ENCODE peak calls at places on chromosomes 2 and 18, in eight cellular contexts. S is tibial artery, P is mammary epithelial cell, J is uterus, Q is mesendoderm, T is Peyer's patch, Y is neuronal stem cell, B is lung. I is an unnamed sample.

GRCh38 chr2:24334245-24334633 is 26.1 kb downstream of the ITSN2 start:
- DNase-seq in S (peak; percentile 32), P (no peak), J (no peak), Q (no peak), T (no peak), Y (no peak), B (peak; percentile 74), I (no peak)

GRCh38 chr2:217625475-217626245 is 377.1 kb downstream of the TNS1 start:
- DNase-seq in S (no peak), P (no peak), J (peak; percentile 72), Q (no peak), T (no peak), Y (no peak), B (no peak), I (no peak)

GRCh38 chr2:144514731-144515424 is 5.0 kb downstream of the ZEB2 start:
- DNase-seq in S (no peak), P (no peak), J (no peak), Q (no peak), T (no peak), Y (no peak), B (no peak), I (no peak)

GRCh38 chr18:37270046-37270665 is 295.4 kb downstream of the CELF4 start:
- DNase-seq in S (no peak), P (peak; percentile 36), J (no peak), Q (peak; percentile 53), T (no peak), Y (peak; percentile 89), B (peak; percentile 36), I (no peak)

GRCh38 chr2:11891028-11891427 is 144.6 kb downstream of the LPIN1 start:
- DNase-seq in S (no peak), P (no peak), J (no peak), Q (no peak), T (no peak), Y (no peak), B (peak; percentile 25), I (no peak)

GRCh38 chr18:79507076-79507545 is 111.4 kb downstream of the NFATC1 start:
- DNase-seq in S (peak; percentile 72), P (no peak), J (peak; percentile 63), Q (no peak), T (peak; percentile 59), Y (no peak), B (peak; percentile 55), I (peak; percentile 91)

GRCh38 chr2:235238537-235238936 is 255.3 kb upstream of the AGAP1 start:
- DNase-seq in S (peak; percentile 24), P (no peak), J (peak; percentile 30), Q (no peak), T (no peak), Y (no peak), B (peak; percentile 63), I (peak; percentile 71)

GRCh38 chr2:160667811-160668210 is 174.2 kb upstream of the RBMS1 start:
- DNase-seq in S (no peak), P (no peak), J (no peak), Q (no peak), T (no peak), Y (no peak), B (no peak), I (no peak)

GRCh38 chr2:239111401-239112100 is 263.7 kb downstream of the TWIST2 start:
- DNase-seq in S (no peak), P (no peak), J (no peak), Q (no peak), T (no peak), Y (no peak), B (no peak), I (no peak)

GRCh38 chr2:133791191-133791590 is 222.9 kb upstream of the NCKAP5 start:
- DNase-seq in S (no peak), P (no peak), J (no peak), Q (peak; percentile 65), T (no peak), Y (no peak), B (no peak), I (no peak)

GRCh38 chr2:160583823-160584537 is 90.4 kb upstream of the RBMS1 start:
- DNase-seq in S (no peak), P (no peak), J (no peak), Q (peak; percentile 36), T (no peak), Y (no peak), B (no peak), I (no peak)

GRCh38 chr18:14914771-14915170 is 166.8 kb downstream of the ANKRD30B start:
- DNase-seq in S (no peak), P (peak; percentile 3), J (no peak), Q (no peak), T (no peak), Y (no peak), B (no peak), I (no peak)

GRCh38 chr2:171158036-171158789 is 2.5 kb downstream of the TLK1 start:
- DNase-seq in S (no peak), P (no peak), J (no peak), Q (no peak), T (no peak), Y (no peak), B (no peak), I (no peak)
- H3K4me1 ChIP-seq in S (peaks cover 23% of the 10 kb centered on the region), P (peaks cover 3% of the 10 kb centered on the region), J (no peaks in the 10 kb centered on the region), Q (peaks cover 2% of the 10 kb centered on the region), T (peaks cover 6% of the 10 kb centered on the region), Y (no peaks in the 10 kb centered on the region), B (peaks cover 5% of the 10 kb centered on the region), I (no peaks in the 10 kb centered on the region)

DNA sequence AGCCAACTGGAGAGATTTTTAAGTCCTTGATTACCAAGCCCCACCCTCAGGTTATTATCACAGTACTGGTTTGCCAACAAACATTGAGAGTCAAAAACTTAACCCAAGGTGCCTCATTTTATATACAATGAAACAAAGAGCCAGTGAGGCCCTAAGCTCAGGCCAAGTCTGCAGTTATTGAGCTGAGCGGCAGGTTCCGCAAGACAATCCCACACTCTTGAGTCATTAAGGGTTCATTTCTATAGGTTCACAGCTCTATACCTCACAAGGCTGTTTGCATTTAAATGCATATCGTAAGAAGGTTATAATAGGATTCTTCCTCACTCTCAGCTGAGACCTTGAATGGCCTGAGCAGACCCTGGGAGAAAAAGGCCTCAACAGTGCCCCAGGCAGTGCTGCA is 268.4 kb upstream of the RGPD4 start:
- DNase-seq in S (no peak), P (no peak), J (no peak), Q (no peak), T (no peak), Y (no peak), B (no peak), I (no peak)
- H3K4me3 ChIP-seq in S (no peak overlapping the region), P (no peak overlapping the region), J (no peak overlapping the region), Q (no peak overlapping the region), T (no peak overlapping the region), Y (no peak overlapping the region), B (no peak overlapping the region), I (no peak overlapping the region)

GRCh38 chr18:13809521-13810252 is 14.3 kb upstream of the MC5R start:
- DNase-seq in S (no peak), P (no peak), J (no peak), Q (peak; percentile 78), T (no peak), Y (no peak), B (no peak), I (no peak)
- H3K27ac ChIP-seq in S (no peak overlapping the region), P (no peak overlapping the region), J (no peak overlapping the region), Q (no peak overlapping the region), T (no peak overlapping the region), Y (no peak overlapping the region), B (no peak overlapping the region), I (no peak overlapping the region)

GRCh38 chr2:8572712-8573233 is 109.1 kb upstream of the ID2 start:
- DNase-seq in S (no peak), P (no peak), J (no peak), Q (no peak), T (no peak), Y (no peak), B (no peak), I (no peak)

GRCh38 chr2:8571792-8572499 is 109.9 kb upstream of the ID2 start:
- DNase-seq in S (no peak), P (no peak), J (no peak), Q (no peak), T (no peak), Y (no peak), B (no peak), I (no peak)

GRCh38 chr2:8573942-8574195 is 108.0 kb upstream of the ID2 start:
- DNase-seq in S (no peak), P (no peak), J (no peak), Q (no peak), T (no peak), Y (no peak), B (no peak), I (no peak)

GRCh38 chr2:8574196-8575010 is 107.5 kb upstream of the ID2 start:
- DNase-seq in S (no peak), P (no peak), J (peak; percentile 9), Q (no peak), T (peak; percentile 57), Y (no peak), B (no peak), I (no peak)

GRCh38 chr2:8573234-8573941 is 108.5 kb upstream of the ID2 start:
- DNase-seq in S (no peak), P (no peak), J (no peak), Q (peak; percentile 47), T (no peak), Y (no peak), B (no peak), I (no peak)
- H3K4me1 ChIP-seq in S (peaks cover 15% of the 10 kb centered on the region), P (no peaks in the 10 kb centered on the region), J (no peaks in the 10 kb centered on the region), Q (no peaks in the 10 kb centered on the region), T (peaks cover 22% of the 10 kb centered on the region), Y (peaks cover 13% of the 10 kb centered on the region), B (no peaks in the 10 kb centered on the region), I (peaks cover 39% of the 10 kb centered on the region)

I was measured in kidney.